ENCODE peak calls at places on chromosomes 2 and 18, in six cellular contexts. S, R, N, X, L and D are unnamed samples.

GRCh38 chr2:112144966-112145365 is 6.8 kb downstream of the FBLN7 start:
- DNase-seq in S (no peak), R (no peak), N (no peak), X (no peak), L (no peak), D (no peak)

GRCh38 chr2:26080356-26080755 is 46.5 kb downstream of the RAB10 start:
- DNase-seq in S (peak), R (no peak), N (no peak), X (no peak), L (no peak), D (no peak)

GRCh38 chr2:159109552-159109951 is 141.1 kb downstream of the TANC1 start:
- DNase-seq in S (no peak), R (no peak), N (no peak), X (no peak), L (no peak), D (no peak)

GRCh38 chr2:241940329-241940728 is 70.8 kb downstream of the RTP5 start:
- DNase-seq in S (peak), R (no peak), N (no peak), X (no peak), L (no peak), D (no peak)

GRCh38 chr2:241860184-241861078 is 1.7 kb upstream of the PDCD1 start:
- DNase-seq in S (no peak), R (no peak), N (no peak), X (peak), L (no peak), D (no peak)

GRCh38 chr18:36045241-36045999 is 21.9 kb downstream of the RPRD1A start:
- DNase-seq in S (no peak), R (no peak), N (no peak), X (no peak), L (no peak), D (no peak)

GRCh38 chr2:3571284-3571683 is 3.8 kb upstream of the RPS7 start:
- DNase-seq in S (no peak), R (no peak), N (no peak), X (no peak), L (no peak), D (no peak)

GRCh38 chr2:218895326-218895725 is 14.7 kb downstream of the WNT10A start:
- DNase-seq in S (no peak), R (no peak), N (peak), X (no peak), L (no peak), D (no peak)

GRCh38 chr2:30201990-30202389 is 29.3 kb upstream of the LBH start:
- DNase-seq in S (no peak), R (no peak), N (no peak), X (peak), L (no peak), D (no peak)

GRCh38 chr2:42256502-42256901 is 87.3 kb downstream of the EML4 start:
- DNase-seq in S (no peak), R (no peak), N (peak), X (no peak), L (no peak), D (no peak)

GRCh38 chr18:55264108-55264507 is 304.8 kb upstream of the CCDC68 start:
- DNase-seq in S (peak), R (no peak), N (no peak), X (no peak), L (no peak), D (no peak)

GRCh38 chr18:58046087-58046793 is 2.2 kb downstream of the NEDD4L start:
- DNase-seq in S (no peak), R (no peak), N (no peak), X (no peak), L (no peak), D (no peak)

GRCh38 chr2:70069049-70069448 is 18.2 kb upstream of the PCBP1 start:
- DNase-seq in S (no peak), R (peak), N (no peak), X (no peak), L (no peak), D (peak)

GRCh38 chr2:170842785-170843184 is 26.1 kb downstream of the GAD1 start:
- DNase-seq in S (no peak), R (no peak), N (no peak), X (no peak), L (no peak), D (no peak)

GRCh38 chr2:172097557-172098131 is 5.1 kb downstream of the DLX2 start:
- DNase-seq in S (no peak), R (no peak), N (no peak), X (no peak), L (no peak), D (peak)

GRCh38 chr2:137123241-137123640 is 357.9 kb downstream of the THSD7B start:
- DNase-seq in S (peak), R (no peak), N (no peak), X (no peak), L (no peak), D (no peak)

GRCh38 chr18:78073275-78073674 is 823.6 kb downstream of the GALR1 start:
- DNase-seq in S (no peak), R (no peak), N (no peak), X (no peak), L (no peak), D (no peak)

GRCh38 chr18:58496231-58496630 is 132.7 kb downstream of the ALPK2 start:
- DNase-seq in S (no peak), R (no peak), N (no peak), X (no peak), L (no peak), D (no peak)

GRCh38 chr18:12819822-12820221 is 64.2 kb downstream of the PTPN2 start:
- DNase-seq in S (no peak), R (no peak), N (no peak), X (no peak), L (no peak), D (no peak)

GRCh38 chr2:17756629-17757028 is 2.7 kb downstream of the GEN1 start:
- DNase-seq in S (peak), R (no peak), N (no peak), X (no peak), L (no peak), D (no peak)

GRCh38 chr2:233409286-233409991 is 55.1 kb downstream of the DGKD start:
- DNase-seq in S (peak), R (peak), N (no peak), X (no peak), L (no peak), D (peak)

GRCh38 chr18:78221496-78221895 is 758.1 kb upstream of the SALL3 start:
- DNase-seq in S (no peak), R (no peak), N (no peak), X (no peak), L (no peak), D (no peak)

GRCh38 chr2:7880126-7880525 is 801.7 kb upstream of the ID2 start:
- DNase-seq in S (no peak), R (no peak), N (no peak), X (no peak), L (no peak), D (no peak)

GRCh38 chr18:10840768-10841167 is 308.6 kb downstream of the PIEZO2 start:
- DNase-seq in S (no peak), R (no peak), N (no peak), X (no peak), L (no peak), D (no peak)

GRCh38 chr2:197372582-197372981 is 62.0 kb upstream of the ANKRD44 start:
- DNase-seq in S (no peak), R (no peak), N (no peak), X (no peak), L (no peak), D (no peak)

GRCh38 chr2:118309201-118310015 is 221.1 kb downstream of the INSIG2 start:
- DNase-seq in S (no peak), R (no peak), N (no peak), X (no peak), L (no peak), D (no peak)

GRCh38 chr2:182668671-182669070 is 47.4 kb upstream of the DNAJC10 start:
- DNase-seq in S (peak), R (no peak), N (no peak), X (no peak), L (no peak), D (no peak)